ENCODE peak calls at places on chromosome 2, in six cellular contexts. E is HCT116, R is GM23338, B is SK-N-SH, M is spleen, J is endothelial cell of umbilical vein. U is an unnamed sample.
A peak's percentile ranks its signal among the peaks of the same experiment; 100 is the strongest.

GRCh38 chr2:226118471-226119429 is 680.9 kb downstream of the IRS1 start:
- DNase-seq in J (no peak), B (no peak), M (no peak), R (peak; percentile 5), E (peak; percentile 89), U (peak; percentile 82)

GRCh38 chr2:3458396-3459184 is 60.7 kb downstream of the ADI1 start:
- DNase-seq in R (no peak), M (no peak), E (no peak), J (no peak), B (peak; percentile 63), U (no peak)

GRCh38 chr2:133579295-133579694 is 11.0 kb upstream of the NCKAP5 start:
- DNase-seq in M (no peak), B (no peak), E (no peak), J (peak; percentile 93), R (no peak), U (no peak)

GRCh38 chr2:48248251-48248933 is 281.6 kb upstream of the STON1 start:
- DNase-seq in E (peak; percentile 60), J (peak; percentile 88), M (no peak), B (no peak), R (peak; percentile 60), U (no peak)

GRCh38 chr2:42828487-42829416 is 36.4 kb upstream of the HAAO start:
- DNase-seq in M (peak; percentile 93), E (peak; percentile 54), B (peak; percentile 92), J (peak; percentile 66), R (peak; percentile 91), U (no peak)

GRCh38 chr2:149990965-149991364 is 403.4 kb upstream of the MMADHC start:
- DNase-seq in R (no peak), M (no peak), E (no peak), J (no peak), B (no peak), U (no peak)

GRCh38 chr2:11406492-11407381 is 59.2 kb downstream of the E2F6 start:
- DNase-seq in M (no peak), J (no peak), R (peak; percentile 35), E (no peak), B (peak; percentile 46), U (no peak)

GRCh38 chr2:127418300-127419111 is at the start of gene PROC:
- DNase-seq in B (no peak), M (no peak), J (no peak), R (no peak), E (no peak), U (no peak)

GRCh38 chr2:238582159-238582558 is 155.4 kb downstream of the ASB1 start:
- DNase-seq in R (no peak), B (no peak), J (no peak), E (no peak), M (no peak), U (no peak)

GRCh38 chr2:120686511-120687168 is 49.0 kb upstream of the GLI2 start:
- DNase-seq in J (no peak), E (no peak), B (no peak), R (no peak), M (peak; percentile 53), U (no peak)

GRCh38 chr2:239169311-239170048 is 231.3 kb downstream of the HDAC4 start:
- DNase-seq in J (no peak), E (no peak), R (no peak), M (peak; percentile 45), B (no peak), U (no peak)

GRCh38 chr2:71190959-71191943 is 35.7 kb downstream of the PAIP2B start:
- DNase-seq in B (peak; percentile 24), J (peak; percentile 24), R (no peak), E (peak; percentile 3), M (no peak), U (no peak)

GRCh38 chr2:232613538-232614134 is 19.8 kb upstream of the EFHD1 start:
- DNase-seq in J (no peak), B (no peak), M (no peak), R (no peak), E (no peak), U (no peak)
- H3K27ac ChIP-seq in J (no peak overlapping the region), B (no peak overlapping the region), M (no peak overlapping the region), R (no peak overlapping the region), E (no peak overlapping the region), U (no peak overlapping the region)

GRCh38 chr2:172672999-172673726 is 62.5 kb upstream of the RAPGEF4 start:
- DNase-seq in R (no peak), E (no peak), M (no peak), B (no peak), J (peak; percentile 50), U (no peak)
- TF ChIP-seq POLR2AphosphoS5 in R (no peak), E (no peak), M (no peak), B (no peak), J (no peak), U (no peak)

GRCh38 chr2:196635156-196635555 is 4.4 kb upstream of the CCDC150 start:
- DNase-seq in E (no peak), B (no peak), M (no peak), J (peak; percentile 1), R (no peak), U (no peak)

GRCh38 chr2:196638765-196639164 is 750 bp upstream of the CCDC150 start:
- DNase-seq in R (no peak), B (no peak), J (no peak), M (peak; percentile 78), E (no peak), U (no peak)

GRCh38 chr2:196640031-196640548 is 575 bp downstream of the CCDC150 start:
- DNase-seq in R (peak; percentile 50), B (no peak), M (no peak), J (no peak), E (no peak), U (no peak)

DNA sequence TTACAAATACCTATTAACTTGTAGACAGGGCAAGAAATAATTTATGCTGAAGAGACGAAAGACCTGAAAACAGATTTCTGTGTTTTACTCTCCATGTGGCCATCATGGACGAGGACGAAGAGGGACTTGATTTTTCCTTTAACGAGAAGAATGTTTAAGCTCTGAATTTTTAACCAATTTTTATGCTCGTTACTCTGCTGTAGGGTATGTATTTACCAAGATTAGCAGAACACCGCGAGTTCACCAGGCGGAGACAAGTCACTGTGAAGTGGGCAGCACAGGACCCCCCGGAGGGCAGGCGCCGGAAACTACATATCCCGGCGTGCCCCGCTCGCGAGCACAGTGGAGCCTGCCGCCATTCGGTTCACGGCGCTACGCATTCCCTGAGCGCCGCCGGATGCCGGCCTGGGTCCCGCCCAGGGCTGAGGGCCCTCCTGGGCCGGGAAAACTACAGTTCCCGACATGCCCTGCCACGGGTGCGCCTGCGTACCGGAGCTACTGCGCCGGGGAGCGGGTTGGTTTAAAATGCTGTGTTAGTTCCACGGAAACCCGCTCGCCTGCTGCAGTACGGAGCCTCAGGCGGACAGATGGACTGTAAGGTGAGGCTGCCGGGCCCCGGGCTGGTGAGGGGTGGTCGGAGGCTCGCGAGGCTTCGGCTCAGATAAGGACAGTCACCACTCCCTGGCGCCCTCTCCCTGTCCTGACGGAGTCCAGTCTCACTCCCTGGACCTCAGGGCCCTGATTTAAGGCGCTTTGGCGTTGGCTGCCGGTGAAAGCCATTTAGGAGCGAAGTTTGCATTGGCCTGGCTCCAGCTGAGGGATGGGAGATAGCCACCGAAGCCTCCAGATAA is at the start of gene CCDC150:
- DNase-seq in M (peak; percentile 98), E (peak; percentile 88), B (peak; percentile 96), R (peak; percentile 96), J (peak; percentile 96), U (peak; percentile 68)
- H3K27ac ChIP-seq in M (peak within 1 kb of the TSS; percentile 50), E (peak within 1 kb of the TSS; percentile 30), B (peak within 1 kb of the TSS; percentile 59), R (peak within 1 kb of the TSS; percentile 83), J (peak within 1 kb of the TSS; percentile 17), U (no peak within 1 kb of the TSS)

GRCh38 chr2:74843371-74844298 is 9.7 kb downstream of the HK2 start:
- DNase-seq in B (no peak), M (no peak), E (no peak), R (no peak), J (peak; percentile 70), U (no peak)

GRCh38 chr2:74845991-74846390 is 12.1 kb downstream of the HK2 start:
- DNase-seq in B (no peak), J (no peak), E (no peak), M (no peak), R (no peak), U (no peak)

GRCh38 chr2:74846481-74846880 is 12.6 kb downstream of the HK2 start:
- DNase-seq in B (no peak), J (no peak), R (no peak), E (no peak), M (no peak), U (no peak)

GRCh38 chr2:74844752-74845151 is 10.8 kb downstream of the HK2 start:
- DNase-seq in R (no peak), B (no peak), M (no peak), E (no peak), J (no peak), U (no peak)

GRCh38 chr2:74845217-74845751 is 11.4 kb downstream of the HK2 start:
- DNase-seq in J (peak; percentile 94), B (no peak), R (peak; percentile 58), M (peak; percentile 92), E (peak; percentile 91), U (no peak)
- TF ChIP-seq POLR2AphosphoS5 in J (peak; percentile 88), B (peak; percentile 78), R (no peak), M (peak; percentile 67), E (peak; percentile 77), U (no peak)

GRCh38 chr2:144102386-144102785 is 417.5 kb downstream of the ZEB2 start:
- DNase-seq in J (no peak), B (no peak), R (no peak), M (no peak), E (no peak), U (no peak)

GRCh38 chr2:144099746-144100438 is 420.0 kb downstream of the ZEB2 start:
- DNase-seq in E (no peak), B (no peak), M (no peak), J (peak; percentile 73), R (peak; percentile 11), U (no peak)

GRCh38 chr2:144097440-144098225 is 422.3 kb downstream of the ZEB2 start:
- DNase-seq in E (no peak), M (no peak), J (no peak), R (no peak), B (no peak), U (no peak)

GRCh38 chr2:144096531-144096930 is 423.4 kb downstream of the ZEB2 start:
- DNase-seq in B (no peak), E (no peak), M (no peak), R (no peak), J (no peak), U (no peak)

GRCh38 chr2:144099340-144099739 is 420.6 kb downstream of the ZEB2 start:
- DNase-seq in E (no peak), B (no peak), J (peak; percentile 88), M (no peak), R (no peak), U (no peak)
- H3K27ac ChIP-seq in E (no peak overlapping the region), B (no peak overlapping the region), J (no peak overlapping the region), M (no peak overlapping the region), R (no peak overlapping the region), U (no peak overlapping the region)

DNA sequence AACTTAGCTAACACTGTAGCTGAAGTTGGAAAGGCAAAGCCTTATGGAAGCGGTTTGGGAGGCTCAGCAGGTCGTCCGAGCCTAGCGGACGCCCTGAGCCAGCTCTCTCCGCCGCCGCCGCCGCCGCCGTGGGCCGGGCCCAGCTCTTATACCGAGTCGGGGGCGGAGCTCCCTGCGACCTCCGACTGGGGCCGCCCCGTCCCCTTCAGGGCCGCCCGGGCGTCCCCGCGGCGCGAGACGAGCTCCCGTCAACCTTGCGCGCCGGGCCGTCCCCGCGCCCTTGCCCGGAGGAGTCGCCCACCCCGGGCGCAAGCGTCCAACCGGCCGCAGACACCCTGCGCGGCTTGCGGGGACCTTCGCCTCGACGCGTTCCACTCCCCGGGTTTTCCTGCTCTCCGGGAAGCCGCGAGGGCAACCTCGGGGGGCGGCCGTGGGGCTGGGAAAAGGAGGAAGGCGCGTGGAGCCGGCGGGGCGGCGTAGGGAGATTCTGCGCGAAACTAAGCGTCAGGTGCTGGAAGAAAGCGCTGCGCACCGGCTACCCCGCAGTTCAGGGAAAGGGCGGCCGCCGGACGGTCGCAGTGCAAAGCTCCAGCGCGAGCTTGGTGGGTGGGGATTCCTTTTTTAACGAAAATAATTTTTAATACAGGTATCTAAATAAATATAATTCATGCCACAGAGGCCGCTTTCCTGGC is at the start of gene SLC40A1:
- DNase-seq in E (no peak), R (peak; percentile 73), M (peak; percentile 94), B (peak; percentile 95), J (peak; percentile 86), U (no peak)
- TF ChIP-seq POLR2AphosphoS5 in E (no peak), R (no peak), M (peak; percentile 94), B (peak; percentile 77), J (peak; percentile 51), U (peak; percentile 72)